ENCODE peak calls at places on chromosome 10, in ten cellular contexts. N is SHP77; Y is GM04504; G is activated T-cell treated with anti-CD3 and anti-CD28 coated beads for 1 hour; P is naive thymus-derived CD8-positive, alpha-beta T cell; I is GM10248; E is astrocyte of the spinal cord; K is HCEC 1CT; W is NT2/D1; R is GM06990. A is an unnamed sample.

GRCh38 chr10:97788552-97789442 is 17.0 kb upstream of the SFRP5 start:
- DNase-seq in R (no peak), W (no peak), N (no peak), K (no peak), G (no peak), E (no peak), Y (no peak), I (no peak), P (no peak), A (no peak)

GRCh38 chr10:48504141-48504885 is 100.6 kb downstream of the ARHGAP22 start:
- DNase-seq in R (no peak), K (no peak), Y (no peak), N (no peak), E (no peak), G (no peak), W (no peak), P (no peak), I (no peak), A (no peak)

GRCh38 chr10:102431452-102432124 is 786 bp downstream of the CUEDC2 start:
- DNase-seq in P (no peak), N (no peak), I (no peak), K (peak), E (no peak), W (no peak), Y (no peak), R (no peak), G (no peak), A (peak)

GRCh38 chr10:88114368-88114767 is 250.9 kb downstream of the PTEN start:
- DNase-seq in N (no peak), P (no peak), G (no peak), K (peak), Y (no peak), R (no peak), W (peak), I (peak), E (no peak), A (peak)

GRCh38 chr10:122276611-122277205 is 5.6 kb downstream of the BTBD16 start:
- DNase-seq in E (peak), P (no peak), G (no peak), K (peak), R (no peak), I (no peak), N (no peak), W (no peak), Y (peak), A (peak)

GRCh38 chr10:98030093-98030821 is at the start of gene CRTAC1:
- DNase-seq in K (no peak), E (peak), P (no peak), G (no peak), W (peak), Y (no peak), N (no peak), I (no peak), R (no peak), A (peak)

GRCh38 chr10:30433286-30433778 is 652 bp upstream of the MAP3K8 start:
- DNase-seq in R (peak), E (peak), N (no peak), K (peak), I (no peak), G (no peak), P (no peak), Y (no peak), W (no peak), A (peak)

GRCh38 chr10:60098676-60099601 is 192.6 kb upstream of the CCDC6 start:
- DNase-seq in E (no peak), R (no peak), N (no peak), G (no peak), Y (no peak), I (no peak), K (no peak), W (no peak), P (no peak), A (no peak)

GRCh38 chr10:109887776-109888175 is 35.5 kb downstream of the XPNPEP1 start:
- DNase-seq in N (no peak), P (no peak), E (no peak), Y (no peak), I (no peak), W (no peak), G (no peak), R (no peak), K (no peak), A (no peak)

GRCh38 chr10:126736737-126737136 is 66.2 kb upstream of the C10orf90 start:
- DNase-seq in W (no peak), Y (no peak), N (no peak), G (no peak), I (no peak), K (no peak), R (no peak), P (no peak), E (no peak), A (peak)

GRCh38 chr10:131900350-131901152 is at the start of gene PPP2R2D:
- DNase-seq in E (peak), Y (peak), K (peak), N (peak), G (peak), I (peak), R (peak), W (peak), P (peak), A (peak)

GRCh38 chr10:44974628-44975431 is 3.8 kb downstream of the DEPP1 start:
- DNase-seq in Y (no peak), I (peak), P (peak), R (peak), W (no peak), E (peak), G (peak), K (peak), N (peak), A (peak)

GRCh38 chr10:21171197-21171935 is 274.3 kb upstream of the NEBL start:
- DNase-seq in I (no peak), P (no peak), E (no peak), W (no peak), R (no peak), N (no peak), G (no peak), K (no peak), Y (no peak), A (peak)

GRCh38 chr10:11328264-11329054 is 283.0 kb downstream of the USP6NL start:
- DNase-seq in I (no peak), Y (no peak), W (no peak), P (no peak), R (no peak), E (no peak), K (no peak), N (no peak), G (no peak), A (peak)

GRCh38 chr10:50987934-50988333 is 86.4 kb upstream of the PRKG1 start:
- DNase-seq in P (no peak), K (no peak), N (no peak), G (no peak), I (no peak), Y (no peak), R (no peak), W (no peak), E (no peak), A (no peak)

GRCh38 chr10:79127151-79127961 is 58.6 kb downstream of the ZMIZ1 start:
- DNase-seq in K (peak), Y (no peak), R (no peak), I (no peak), P (no peak), N (no peak), G (no peak), E (peak), W (no peak), A (peak)

GRCh38 chr10:99676435-99676834 is 17.1 kb downstream of the ENTPD7 start:
- DNase-seq in K (peak), P (no peak), Y (peak), W (no peak), I (no peak), E (peak), N (no peak), G (no peak), R (no peak), A (peak)

GRCh38 chr10:75658915-75659314 is 227.5 kb downstream of the LRMDA start:
- DNase-seq in N (no peak), E (no peak), G (no peak), P (no peak), I (no peak), W (no peak), R (no peak), K (no peak), Y (no peak), A (no peak)

GRCh38 chr10:3871424-3871996 is 86.5 kb upstream of the KLF6 start:
- DNase-seq in K (no peak), G (no peak), I (no peak), E (no peak), W (no peak), Y (no peak), R (no peak), P (no peak), N (no peak), A (no peak)

GRCh38 chr10:103733002-103733419 is 122.4 kb downstream of the SH3PXD2A start:
- DNase-seq in E (no peak), K (no peak), W (no peak), P (no peak), R (no peak), I (no peak), Y (no peak), G (no peak), N (no peak), A (no peak)

GRCh38 chr10:21263266-21263803 is 262.1 kb downstream of the SKIDA1 start:
- DNase-seq in Y (no peak), N (no peak), R (no peak), W (no peak), G (no peak), E (no peak), P (no peak), K (no peak), I (no peak), A (no peak)

GRCh38 chr10:124721295-124722052 is 22.7 kb downstream of the FAM53B start:
- DNase-seq in P (no peak), R (no peak), K (no peak), W (no peak), E (no peak), N (no peak), G (no peak), I (no peak), Y (no peak), A (peak)

GRCh38 chr10:50540069-50540825 is 83.5 kb downstream of the SGMS1 start:
- DNase-seq in I (peak), E (no peak), N (no peak), P (no peak), K (peak), R (peak), G (no peak), Y (no peak), W (no peak), A (peak)

GRCh38 chr10:102669206-102670064 is 25.2 kb downstream of the TRIM8 start:
- DNase-seq in Y (peak), G (no peak), R (no peak), N (no peak), P (no peak), K (peak), I (no peak), W (no peak), E (no peak), A (no peak)

GRCh38 chr10:68870545-68871104 is 30.5 kb upstream of the DDX50 start:
- DNase-seq in E (no peak), W (no peak), R (no peak), N (no peak), P (peak), Y (no peak), I (no peak), K (no peak), G (no peak), A (no peak)

GRCh38 chr10:78528749-78529204 is 495.1 kb downstream of the RPS24 start:
- DNase-seq in K (no peak), N (peak), W (no peak), E (no peak), I (no peak), Y (no peak), R (no peak), P (no peak), G (no peak), A (no peak)

GRCh38 chr10:124306520-124306919 is 112.2 kb downstream of the OAT start:
- DNase-seq in N (no peak), R (no peak), E (no peak), G (no peak), I (no peak), W (no peak), K (no peak), Y (no peak), P (no peak), A (no peak)

GRCh38 chr10:58712136-58712535 is 199.5 kb downstream of the BICC1 start:
- DNase-seq in K (no peak), R (no peak), N (no peak), P (no peak), Y (no peak), W (no peak), G (no peak), E (no peak), I (no peak), A (no peak)

GRCh38 chr10:22742678-22743077 is 28.3 kb upstream of the PIP4K2A start:
- DNase-seq in I (peak), R (peak), K (no peak), N (no peak), G (no peak), P (no peak), W (no peak), Y (no peak), E (no peak), A (no peak)

GRCh38 chr10:34119456-34119855 is 695.6 kb downstream of the PARD3 start:
- DNase-seq in E (no peak), G (no peak), N (no peak), W (no peak), K (no peak), Y (no peak), P (no peak), R (no peak), I (no peak), A (no peak)

GRCh38 chr10:118210276-118210675 is 131.8 kb downstream of the FAM204A start:
- DNase-seq in K (no peak), W (no peak), E (no peak), R (no peak), G (no peak), I (no peak), P (no peak), N (no peak), Y (no peak), A (peak)

GRCh38 chr10:6445671-6446278 is 134.3 kb downstream of the PRKCQ start:
- DNase-seq in R (no peak), Y (no peak), K (peak), G (peak), N (no peak), P (peak), W (peak), E (peak), I (peak), A (peak)

GRCh38 chr10:78299861-78300453 is 266.3 kb downstream of the RPS24 start:
- DNase-seq in Y (no peak), P (no peak), E (peak), R (no peak), K (no peak), W (no peak), I (no peak), G (no peak), N (no peak), A (no peak)

GRCh38 chr10:52146766-52147165 is 167.3 kb upstream of the DKK1 start:
- DNase-seq in I (no peak), R (no peak), Y (peak), K (peak), N (no peak), E (no peak), P (no peak), G (no peak), W (no peak), A (peak)

GRCh38 chr10:95242581-95243317 is 48.1 kb downstream of the PDLIM1 start:
- DNase-seq in G (no peak), R (no peak), N (peak), P (peak), E (peak), K (peak), I (no peak), Y (no peak), W (peak), A (peak)